ENCODE peak calls at places on chromosome 5, in eight cellular contexts. U is psoas muscle, P is BE2C, L is upper lobe of right lung, N is IMR-90, I is A549, E is esophagus muscularis mucosa, V is transverse colon. W is an unnamed sample. For H3K4me1 and H3K9me3, the result is how much of the 10 kb centered on the place peaks cover.

GRCh38 chr5:154573011-154573410 is 95.0 kb upstream of the HAND1 start:
- DNase-seq in U (no peak), P (peak), L (no peak), N (no peak), I (no peak), E (peak), V (no peak), W (no peak)

GRCh38 chr5:148838357-148838756 is 11.9 kb downstream of the ADRB2 start:
- DNase-seq in U (no peak), P (no peak), L (no peak), N (no peak), I (no peak), E (no peak), V (no peak), W (no peak)

GRCh38 chr5:56350030-56350594 is 117.0 kb upstream of the ANKRD55 start:
- DNase-seq in U (no peak), P (peak), L (no peak), N (no peak), I (no peak), E (no peak), V (no peak), W (no peak)

GRCh38 chr5:16546712-16547111 is 70.1 kb downstream of the RETREG1 start:
- DNase-seq in U (no peak), P (no peak), L (no peak), N (no peak), I (no peak), E (no peak), V (no peak), W (no peak)

GRCh38 chr5:148457183-148457620 is 73.4 kb downstream of the FBXO38 start:
- DNase-seq in U (no peak), P (no peak), L (no peak), N (no peak), I (peak), E (peak), V (no peak), W (no peak)

GRCh38 chr5:42569325-42569724 is 146.1 kb downstream of the GHR start:
- DNase-seq in U (no peak), P (no peak), L (no peak), N (no peak), I (no peak), E (no peak), V (no peak), W (no peak)

GRCh38 chr5:141494761-141495455 is 6.0 kb downstream of the PCDHGC5 start:
- DNase-seq in U (no peak), P (no peak), L (no peak), N (peak), I (no peak), E (no peak), V (no peak), W (no peak)

GRCh38 chr5:29983528-29984152 is 1209.8 kb upstream of the CDH6 start:
- DNase-seq in U (no peak), P (no peak), L (no peak), N (no peak), I (no peak), E (no peak), V (no peak), W (no peak)

GRCh38 chr5:66171349-66172344 is 27.5 kb downstream of the SREK1 start:
- DNase-seq in U (no peak), P (peak), L (no peak), N (peak), I (peak), E (no peak), V (peak), W (no peak)

GRCh38 chr5:169384661-169385060 is 83.7 kb upstream of the SLIT3 start:
- DNase-seq in U (no peak), P (no peak), L (no peak), N (no peak), I (no peak), E (no peak), V (no peak), W (no peak)

GRCh38 chr5:94855543-94855942 is 237.1 kb downstream of the SLF1 start:
- DNase-seq in U (no peak), P (no peak), L (no peak), N (no peak), I (no peak), E (no peak), V (no peak), W (no peak)

GRCh38 chr5:55226027-55226933 is 835 bp downstream of the MCIDAS start:
- DNase-seq in U (no peak), P (peak), L (peak), N (peak), I (peak), E (peak), V (peak), W (no peak)

GRCh38 chr5:155004138-155004744 is 9.3 kb upstream of the KIF4B start:
- DNase-seq in U (no peak), P (peak), L (no peak), N (no peak), I (no peak), E (no peak), V (peak), W (no peak)

GRCh38 chr5:82259172-82259800 is 18.9 kb downstream of the RPS23 start:
- DNase-seq in U (no peak), P (no peak), L (no peak), N (peak), I (peak), E (no peak), V (no peak), W (no peak)

GRCh38 chr5:79263290-79263689 is 27.4 kb downstream of the JMY start:
- DNase-seq in U (no peak), P (no peak), L (no peak), N (no peak), I (no peak), E (no peak), V (no peak), W (no peak)

GRCh38 chr5:1666812-1667588 is 132.6 kb downstream of the MRPL36 start:
- DNase-seq in U (no peak), P (peak), L (peak), N (no peak), I (peak), E (peak), V (peak), W (peak)

GRCh38 chr5:132094393-132095076 is 20.9 kb downstream of the CSF2 start:
- DNase-seq in U (peak), P (no peak), L (no peak), N (peak), I (peak), E (no peak), V (no peak), W (no peak)

GRCh38 chr5:14216902-14217301 is 73.8 kb downstream of the TRIO start:
- DNase-seq in U (no peak), P (no peak), L (peak), N (no peak), I (no peak), E (no peak), V (no peak), W (no peak)
- H3K4me1 ChIP-seq in U (half or more), P (under half), L (half or more), N (under half), I (half or more), E (half or more), V (half or more), W (under half)

DNA sequence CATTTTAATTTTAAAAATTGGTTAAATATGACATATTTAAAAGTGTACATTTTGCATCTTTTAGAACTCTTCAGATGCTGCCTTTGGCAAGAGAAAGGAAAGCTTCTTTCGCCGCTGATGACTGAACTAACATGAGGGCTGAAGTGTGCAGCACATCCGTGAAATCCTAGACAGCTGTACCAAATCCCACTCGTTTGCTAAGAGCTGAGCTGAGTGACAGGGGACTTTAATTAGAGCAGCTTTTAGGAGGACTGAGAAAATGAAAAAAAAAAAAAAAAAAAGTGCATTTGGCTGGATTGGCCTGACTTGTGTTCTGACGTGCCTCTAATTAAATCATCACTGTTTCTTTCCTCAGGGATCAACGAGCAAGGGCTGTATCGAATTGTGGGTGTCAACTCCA is 271.3 kb downstream of the ARHGAP26 start:
- DNase-seq in U (no peak), P (no peak), L (no peak), N (no peak), I (no peak), E (no peak), V (no peak), W (no peak)
- H3K4me3 ChIP-seq in U (peak), P (no peak), L (no peak), N (no peak), I (no peak), E (no peak), V (no peak), W (no peak)

GRCh38 chr5:8700691-8701090 is 831.7 kb downstream of the MTRR start:
- DNase-seq in U (no peak), P (no peak), L (no peak), N (peak), I (no peak), E (no peak), V (no peak), W (no peak)

GRCh38 chr5:8695902-8696301 is 827.0 kb downstream of the MTRR start:
- DNase-seq in U (no peak), P (no peak), L (no peak), N (no peak), I (no peak), E (no peak), V (no peak), W (no peak)

GRCh38 chr5:8700222-8700621 is 831.3 kb downstream of the MTRR start:
- DNase-seq in U (no peak), P (no peak), L (no peak), N (peak), I (no peak), E (no peak), V (peak), W (no peak)
- H3K9me3 ChIP-seq in U (under half), P (under half), L (under half), N (under half), I (under half), E (under half), V (under half), W (under half)

GRCh38 chr5:176608937-176609723 is 826 bp downstream of the GPRIN1 start:
- DNase-seq in U (no peak), P (peak), L (no peak), N (no peak), I (no peak), E (no peak), V (no peak), W (no peak)

GRCh38 chr5:176608142-176608705 is 1.7 kb downstream of the GPRIN1 start:
- DNase-seq in U (no peak), P (no peak), L (no peak), N (no peak), I (no peak), E (no peak), V (no peak), W (no peak)

GRCh38 chr5:176611435-176611834 is 1.5 kb upstream of the GPRIN1 start:
- DNase-seq in U (peak), P (no peak), L (peak), N (peak), I (no peak), E (no peak), V (peak), W (peak)

GRCh38 chr5:176610430-176610763 is 441 bp upstream of the GPRIN1 start:
- DNase-seq in U (no peak), P (peak), L (no peak), N (no peak), I (no peak), E (no peak), V (no peak), W (no peak)

GRCh38 chr5:176609724-176610429 is at the start of gene GPRIN1:
- DNase-seq in U (peak), P (peak), L (peak), N (peak), I (peak), E (no peak), V (peak), W (peak)
- H3K4me1 ChIP-seq in U (under half), P (under half), L (under half), N (under half), I (under half), E (under half), V (under half), W (under half)

DNA sequence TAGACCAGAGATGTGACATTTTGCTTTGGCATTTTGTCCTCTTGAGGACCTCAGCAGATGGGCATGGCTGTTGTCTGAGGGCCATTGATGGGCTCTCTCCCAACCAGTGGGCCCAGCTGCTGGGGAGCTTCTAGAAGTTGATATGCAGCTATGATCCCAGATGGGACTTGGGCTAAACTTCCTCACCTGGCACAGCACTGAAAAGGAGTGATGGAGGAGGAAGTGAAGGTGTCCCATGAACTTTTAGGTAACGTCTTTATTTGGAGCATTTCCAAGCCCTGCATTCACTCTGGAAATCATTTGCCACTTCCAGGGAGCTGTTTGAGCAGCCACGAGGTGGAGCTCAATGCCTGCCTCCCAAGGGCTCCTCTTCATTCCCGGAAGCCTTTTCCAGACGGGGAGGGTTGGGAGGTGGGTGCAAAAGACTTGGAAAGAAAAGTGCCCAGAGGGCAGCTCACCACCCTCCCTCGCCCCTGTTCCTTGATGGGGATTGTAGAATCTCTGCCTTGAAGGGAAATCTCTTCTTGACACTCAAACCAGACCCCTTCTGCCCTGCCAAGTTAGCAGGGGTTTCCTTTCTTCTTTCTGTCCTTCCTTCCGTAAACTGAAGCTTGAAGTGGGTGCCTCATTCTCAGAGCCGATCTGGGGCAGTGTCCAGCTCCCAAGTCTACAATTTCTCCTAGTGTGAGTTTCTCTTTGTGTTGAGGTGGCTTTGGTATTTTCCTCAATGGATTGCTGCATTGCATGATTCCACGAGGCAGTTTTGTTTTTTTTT is 18.1 kb upstream of the NEUROG1 start:
- DNase-seq in U (no peak), P (peak), L (no peak), N (peak), I (peak), E (no peak), V (peak), W (no peak)
- H3K4me3 ChIP-seq in U (no peak), P (peak), L (no peak), N (peak), I (peak), E (no peak), V (peak), W (no peak)

GRCh38 chr5:133926960-133927615 is 41.3 kb downstream of the C5orf15 start:
- DNase-seq in U (no peak), P (peak), L (no peak), N (no peak), I (peak), E (no peak), V (no peak), W (no peak)

GRCh38 chr5:133930824-133931111 is 37.7 kb downstream of the C5orf15 start:
- DNase-seq in U (no peak), P (no peak), L (no peak), N (no peak), I (no peak), E (no peak), V (no peak), W (no peak)

GRCh38 chr5:133930061-133930823 is 38.2 kb downstream of the C5orf15 start:
- DNase-seq in U (peak), P (no peak), L (no peak), N (peak), I (no peak), E (no peak), V (peak), W (peak)

GRCh38 chr5:133927616-133928180 is 40.7 kb downstream of the C5orf15 start:
- DNase-seq in U (no peak), P (no peak), L (no peak), N (no peak), I (no peak), E (no peak), V (no peak), W (no peak)

GRCh38 chr5:133928690-133929393 is 39.6 kb downstream of the C5orf15 start:
- DNase-seq in U (no peak), P (no peak), L (no peak), N (no peak), I (no peak), E (no peak), V (no peak), W (no peak)
- H3K9me3 ChIP-seq in U (under half), P (under half), L (under half), N (under half), I (under half), E (under half), V (under half), W (under half)

GRCh38 chr5:177508837-177509236 is 789 bp downstream of the DOK3 start:
- DNase-seq in U (no peak), P (no peak), L (no peak), N (no peak), I (no peak), E (no peak), V (no peak), W (peak)
- H3K4me1 ChIP-seq in U (under half), P (under half), L (under half), N (under half), I (under half), E (under half), V (under half), W (under half)

W was measured in aorta.